ENCODE peak calls at places on chromosomes 13 and 19, in five cellular contexts. X is brain microvascular endothelial cell, F is GM12891, R is cardiac muscle cell, L is breast epithelium. H is an unnamed sample.
A peak's percentile ranks its signal among the peaks of the same experiment; 100 is the strongest.

GRCh38 chr13:113650731-113651148 is 7.3 kb downstream of the ATP4B start:
- DNase-seq in F (no peak), X (no peak), R (no peak), L (no peak), H (no peak)

GRCh38 chr13:83881917-83882625 is at the start of gene SLITRK1:
- DNase-seq in L (no peak), X (peak; percentile 41), F (peak; percentile 5), R (peak; percentile 69), H (no peak)

GRCh38 chr13:44918323-44919102 is 70.8 kb downstream of the NUFIP1 start:
- DNase-seq in F (peak; percentile 46), L (peak; percentile 88), R (peak; percentile 98), X (peak; percentile 95), H (peak; percentile 90)

GRCh38 chr13:67951431-67951830 is 721.3 kb upstream of the PCDH9 start:
- DNase-seq in F (no peak), L (no peak), X (no peak), R (no peak), H (no peak)

GRCh38 chr19:756232-756631 is 5.3 kb downstream of the MISP start:
- DNase-seq in L (no peak), R (peak; percentile 16), X (peak; percentile 62), F (no peak), H (peak; percentile 42)

GRCh38 chr13:20721454-20722357 is 18.2 kb downstream of the IL17D start:
- DNase-seq in F (peak; percentile 44), L (no peak), X (peak; percentile 72), R (peak; percentile 78), H (no peak)

GRCh38 chr13:112868308-112868707 is 100.7 kb upstream of the MCF2L start:
- DNase-seq in L (no peak), R (no peak), F (no peak), X (no peak), H (no peak)

GRCh38 chr13:33548065-33548464 is 262.5 kb upstream of the STARD13 start:
- DNase-seq in F (no peak), X (no peak), L (no peak), R (no peak), H (no peak)

GRCh38 chr19:45499196-45500180 is 1.2 kb downstream of the PPM1N start:
- DNase-seq in L (no peak), F (no peak), X (no peak), R (peak; percentile 46), H (peak; percentile 84)

GRCh38 chr13:52701728-52702480 is 37.7 kb downstream of the CNMD start:
- DNase-seq in X (no peak), L (no peak), F (no peak), R (no peak), H (no peak)

GRCh38 chr13:95121516-95121915 is 179.7 kb downstream of the ABCC4 start:
- DNase-seq in R (no peak), X (no peak), L (no peak), F (no peak), H (no peak)

GRCh38 chr13:113064000-113064533 is 41.5 kb upstream of the F7 start:
- DNase-seq in X (no peak), L (no peak), R (no peak), F (no peak), H (no peak)

GRCh38 chr19:33273881-33274662 is 28.3 kb downstream of the CEBPA start:
- DNase-seq in R (peak; percentile 90), X (peak; percentile 94), F (no peak), L (no peak), H (no peak)

GRCh38 chr13:61123533-61124269 is 291.9 kb downstream of the PCDH20 start:
- DNase-seq in F (no peak), X (no peak), R (no peak), L (no peak), H (no peak)

GRCh38 chr19:48991823-48992570 is 1.1 kb downstream of the GYS1 start:
- DNase-seq in R (peak; percentile 86), F (peak; percentile 47), L (peak; percentile 40), X (peak; percentile 77), H (no peak)

GRCh38 chr13:61850794-61851193 is 435.1 kb upstream of the PCDH20 start:
- DNase-seq in R (no peak), X (no peak), L (no peak), F (no peak), H (no peak)

GRCh38 chr13:40600145-40600751 is 66.2 kb downstream of the FOXO1 start:
- DNase-seq in X (no peak), R (no peak), F (no peak), L (no peak), H (no peak)

GRCh38 chr13:52994865-52995264 is 33.7 kb upstream of the OLFM4 start:
- DNase-seq in R (no peak), F (no peak), L (no peak), X (no peak), H (no peak)

GRCh38 chr13:50128406-50129048 is 113.3 kb downstream of the KCNRG start:
- DNase-seq in R (peak; percentile 3), L (no peak), X (no peak), F (peak; percentile 22), H (no peak)

GRCh38 chr13:29081036-29081435 is 260.9 kb downstream of the MTUS2 start:
- DNase-seq in L (no peak), X (no peak), F (no peak), R (no peak), H (peak; percentile 6)

GRCh38 chr13:109989686-109990085 is 203.3 kb upstream of the IRS2 start:
- DNase-seq in L (no peak), X (peak; percentile 64), R (peak; percentile 32), F (no peak), H (no peak)

GRCh38 chr19:38389101-38389925 is 816 bp downstream of the SPRED3 start:
- DNase-seq in X (peak; percentile 72), L (no peak), R (peak; percentile 80), F (no peak), H (no peak)

GRCh38 chr19:632228-633067 is 889 bp downstream of the POLRMT start:
- DNase-seq in X (peak; percentile 75), R (peak; percentile 66), L (no peak), F (peak; percentile 83), H (peak; percentile 66)

GRCh38 chr13:22062478-22063205 is 391.8 kb downstream of the FGF9 start:
- DNase-seq in R (no peak), X (no peak), L (no peak), F (no peak), H (no peak)

GRCh38 chr19:2331601-2332246 is 3.2 kb downstream of the SPPL2B start:
- DNase-seq in X (no peak), F (no peak), R (no peak), L (no peak), H (no peak)

GRCh38 chr19:16113727-16114126 is 2.0 kb downstream of the RAB8A start:
- DNase-seq in L (no peak), X (no peak), R (no peak), F (no peak), H (no peak)

GRCh38 chr13:113817860-113818691 is 45.8 kb downstream of the GAS6 start:
- DNase-seq in F (no peak), R (no peak), X (no peak), L (no peak), H (no peak)

GRCh38 chr13:77479326-77479725 is 56.2 kb upstream of the SCEL start:
- DNase-seq in F (no peak), R (no peak), X (no peak), L (no peak), H (no peak)

GRCh38 chr13:23544668-23545067 is 25.5 kb upstream of the TNFRSF19 start:
- DNase-seq in L (no peak), X (no peak), F (no peak), R (no peak), H (no peak)

GRCh38 chr13:43786766-43787517 is at the start of gene ENOX1:
- DNase-seq in X (peak; percentile 48), F (peak; percentile 53), R (peak; percentile 84), L (no peak), H (peak; percentile 70)

GRCh38 chr19:18514800-18515682 is 6.8 kb downstream of the ELL start:
- DNase-seq in R (peak; percentile 87), X (peak; percentile 86), L (peak; percentile 34), F (no peak), H (no peak)

GRCh38 chr19:6204866-6205723 is 69.6 kb downstream of the ACSBG2 start:
- DNase-seq in X (no peak), F (no peak), L (no peak), R (no peak), H (no peak)

GRCh38 chr13:113981201-113981605 is 7.3 kb upstream of the C13orf46 start:
- DNase-seq in F (no peak), X (no peak), L (peak; percentile 88), R (no peak), H (no peak)

GRCh38 chr19:31171936-31172335 is 177.3 kb downstream of the TSHZ3 start:
- DNase-seq in L (no peak), X (no peak), F (no peak), R (no peak), H (no peak)

GRCh38 chr13:53098455-53098854 is 69.8 kb downstream of the OLFM4 start:
- DNase-seq in R (no peak), L (no peak), X (no peak), F (no peak), H (no peak)

GRCh38 chr13:30821421-30821820 is 84.7 kb upstream of the MEDAG start:
- DNase-seq in R (no peak), F (no peak), L (no peak), X (no peak), H (no peak)

GRCh38 chr13:113900646-113901045 is 36.8 kb upstream of the GAS6 start:
- DNase-seq in X (no peak), L (peak; percentile 17), F (no peak), R (no peak), H (no peak)

GRCh38 chr19:13712767-13713201 is 51.5 kb upstream of the MRI1 start:
- DNase-seq in F (no peak), R (no peak), X (no peak), L (no peak), H (no peak)

GRCh38 chr13:100890645-100891044 is 216.1 kb upstream of the TMTC4 start:
- DNase-seq in L (no peak), F (no peak), R (no peak), X (no peak), H (no peak)

H was measured in GM06990.